ENCODE peak calls at places on chromosome 4, in ten cellular contexts. F, K, I, T, S, Q, W, R, J and M are unnamed samples.

GRCh38 chr4:100721490-100721889 is 203.7 kb upstream of the EMCN start:
- DNase-seq in W (no peak), I (no peak), J (no peak), K (no peak), Q (no peak), T (no peak), R (no peak), S (no peak), F (no peak), M (no peak)

GRCh38 chr4:138344064-138344463 is 101.9 kb upstream of the SLC7A11 start:
- DNase-seq in W (no peak), Q (no peak), S (no peak), R (no peak), K (no peak), J (no peak), T (no peak), F (no peak), I (no peak), M (no peak)

GRCh38 chr4:145387079-145387478 is 94.6 kb upstream of the SMAD1 start:
- DNase-seq in J (peak; percentile 60), T (no peak), I (no peak), W (no peak), S (no peak), Q (no peak), K (no peak), R (no peak), F (no peak), M (no peak)

GRCh38 chr4:185708348-185708747 is 103.6 kb downstream of the SORBS2 start:
- DNase-seq in Q (no peak), K (no peak), J (peak; percentile 80), S (no peak), R (no peak), T (peak; percentile 92), I (no peak), F (no peak), W (no peak), M (peak; percentile 17)

GRCh38 chr4:47598320-47598719 is 113.2 kb downstream of the ATP10D start:
- DNase-seq in I (no peak), S (no peak), W (no peak), T (peak; percentile 20), K (no peak), J (peak; percentile 50), Q (no peak), F (no peak), R (no peak), M (no peak)

GRCh38 chr4:8168232-8168631 is 9.6 kb upstream of the ABLIM2 start:
- DNase-seq in R (no peak), F (no peak), K (no peak), T (no peak), S (no peak), W (no peak), J (no peak), Q (no peak), I (no peak), M (no peak)

GRCh38 chr4:82372502-82372873 is 1.3 kb downstream of the HNRNPD start:
- DNase-seq in F (peak; percentile 62), W (no peak), S (peak; percentile 11), J (peak; percentile 22), Q (no peak), T (peak; percentile 27), K (peak; percentile 43), I (peak; percentile 63), R (peak; percentile 39), M (no peak)

GRCh38 chr4:65661469-65661868 is 8.8 kb downstream of the EPHA5 start:
- DNase-seq in R (no peak), K (no peak), W (no peak), F (peak; percentile 35), Q (no peak), T (no peak), I (no peak), S (no peak), J (no peak), M (no peak)

GRCh38 chr4:44160776-44161377 is 287.7 kb downstream of the KCTD8 start:
- DNase-seq in I (no peak), S (no peak), R (no peak), K (no peak), T (peak; percentile 5), Q (no peak), F (no peak), W (no peak), J (no peak), M (no peak)

GRCh38 chr4:145619639-145619996 is 433 bp downstream of the MMAA start:
- DNase-seq in Q (no peak), K (peak; percentile 83), S (peak; percentile 14), I (no peak), F (peak; percentile 58), R (peak; percentile 26), T (peak; percentile 63), W (peak; percentile 81), J (peak; percentile 54), M (peak; percentile 51)

GRCh38 chr4:39278476-39278875 is 87.7 kb downstream of the RFC1 start:
- DNase-seq in I (no peak), F (no peak), T (no peak), J (no peak), R (no peak), K (no peak), W (no peak), S (no peak), Q (no peak), M (no peak)

GRCh38 chr4:168881754-168882153 is 128.3 kb downstream of the CBR4 start:
- DNase-seq in K (no peak), Q (no peak), W (no peak), T (no peak), F (no peak), J (peak; percentile 17), I (no peak), S (no peak), R (no peak), M (no peak)

GRCh38 chr4:6834867-6835266 is 52.3 kb downstream of the KIAA0232 start:
- DNase-seq in Q (no peak), W (no peak), F (no peak), R (no peak), S (no peak), T (peak; percentile 57), J (peak; percentile 79), K (no peak), I (no peak), M (peak; percentile 13)

DNA sequence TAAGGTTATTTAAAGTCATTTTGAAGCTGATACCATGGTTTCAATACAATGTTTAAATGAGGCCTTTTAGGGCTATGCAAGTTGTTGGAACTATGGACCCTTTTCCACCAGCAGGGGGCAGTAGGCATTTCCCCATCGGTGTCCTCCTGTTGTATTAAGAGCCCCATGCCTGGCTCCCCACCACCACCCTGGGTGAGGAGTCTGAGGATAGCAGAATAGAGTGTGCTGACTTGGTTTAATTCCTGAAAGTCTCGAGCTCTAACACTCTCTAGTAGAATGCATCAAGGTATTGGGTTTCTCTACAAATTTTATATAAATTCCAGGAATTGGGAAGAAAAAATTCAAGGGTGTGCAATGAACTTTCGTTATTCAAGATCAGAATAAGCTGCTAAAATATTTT is 234.8 kb upstream of the JADE1 start:
- DNase-seq in F (peak; percentile 95), T (peak; percentile 92), K (peak; percentile 58), W (peak; percentile 32), I (peak; percentile 74), Q (peak; percentile 82), J (peak; percentile 69), R (no peak), S (peak; percentile 30), M (peak; percentile 42)
- TF ChIP-seq CTCF in F (peak; percentile 93), T (peak; percentile 70), K (no peak), W (peak; percentile 65), I (peak; percentile 89), Q (peak; percentile 80), J (peak; percentile 79), R (no peak), S (peak; percentile 21), M (peak; percentile 54)

GRCh38 chr4:120616-121015 is 3.7 kb upstream of the ZNF718 start:
- DNase-seq in R (no peak), W (no peak), T (no peak), I (no peak), K (no peak), Q (no peak), J (no peak), F (no peak), S (no peak), M (no peak)
- H3K4me3 ChIP-seq in R (no peak overlapping the region), W (no peak overlapping the region), T (no peak overlapping the region), I (no peak overlapping the region), K (no peak overlapping the region), Q (no peak overlapping the region), J (no peak overlapping the region), F (no peak overlapping the region), S (no peak overlapping the region), M (no peak overlapping the region)

GRCh38 chr4:57023104-57023503 is 44.4 kb downstream of the POLR2B start:
- DNase-seq in T (peak; percentile 93), W (no peak), J (peak; percentile 97), F (no peak), R (no peak), I (no peak), S (no peak), Q (no peak), K (no peak), M (peak; percentile 83)

GRCh38 chr4:57013529-57014120 is 34.9 kb downstream of the POLR2B start:
- DNase-seq in J (no peak), I (no peak), Q (no peak), S (no peak), F (no peak), K (no peak), R (no peak), T (no peak), W (no peak), M (no peak)

GRCh38 chr4:57020467-57021101 is 41.9 kb downstream of the POLR2B start:
- DNase-seq in W (no peak), K (no peak), T (peak; percentile 91), R (no peak), I (no peak), F (no peak), S (no peak), Q (no peak), J (peak; percentile 94), M (peak; percentile 83)

GRCh38 chr4:57018930-57019329 is 40.2 kb downstream of the POLR2B start:
- DNase-seq in Q (no peak), R (no peak), W (no peak), I (no peak), J (no peak), S (no peak), K (no peak), F (no peak), T (peak; percentile 42), M (peak; percentile 20)
- TF ChIP-seq CTCF in Q (no peak), R (no peak), W (no peak), I (no peak), J (no peak), S (no peak), K (no peak), F (no peak), T (no peak), M (peak; percentile 29)

GRCh38 chr4:52861879-52862604 is at the start of gene RASL11B:
- DNase-seq in W (peak; percentile 20), Q (peak; percentile 88), T (peak; percentile 63), K (peak; percentile 89), R (peak; percentile 70), S (peak; percentile 82), F (peak; percentile 92), I (no peak), J (peak; percentile 38), M (peak; percentile 54)
- H3K4me3 ChIP-seq in W (peak within 1 kb of the TSS; percentile 36), Q (peak within 1 kb of the TSS; percentile 68), T (peak within 1 kb of the TSS; percentile 66), K (peak within 1 kb of the TSS; percentile 24), R (peak within 1 kb of the TSS; percentile 47), S (peak within 1 kb of the TSS; percentile 65), F (peak within 1 kb of the TSS; percentile 98), I (no peak within 1 kb of the TSS), J (peak within 1 kb of the TSS; percentile 69), M (peak within 1 kb of the TSS; percentile 66)